ENCODE peak calls at places on chromosomes 13 and 19, in five cellular contexts. T is mesendoderm; W is neuronal stem cell; B is fibroblast of lung; M is CD4-positive, CD25-positive, alpha-beta regulatory T cell. O is an unnamed sample.

GRCh38 chr13:22506286-22506685 is 674.5 kb upstream of the SGCG start:
- DNase-seq in M (no peak), T (no peak), B (no peak), W (peak), O (no peak)

GRCh38 chr19:55441319-55441691 is 1.8 kb downstream of the SHISA7 start:
- DNase-seq in M (no peak), T (no peak), B (no peak), W (no peak), O (no peak)

GRCh38 chr19:13906525-13906904 is 514 bp downstream of the CC2D1A start:
- DNase-seq in W (no peak), B (no peak), M (peak), T (no peak), O (no peak)

GRCh38 chr13:44904982-44905381 is 84.3 kb downstream of the NUFIP1 start:
- DNase-seq in B (peak), M (no peak), W (no peak), T (no peak), O (peak)

GRCh38 chr13:114056205-114057013 is 76.0 kb downstream of the RASA3 start:
- DNase-seq in W (no peak), M (no peak), B (no peak), T (no peak), O (no peak)

GRCh38 chr13:79796116-79796515 is 315.2 kb downstream of the NDFIP2 start:
- DNase-seq in M (no peak), B (no peak), T (no peak), W (no peak), O (no peak)

GRCh38 chr19:2110822-2111221 is 14.1 kb downstream of the IZUMO4 start:
- DNase-seq in B (no peak), M (no peak), W (no peak), T (peak), O (no peak)

GRCh38 chr19:40933025-40933424 is 51.0 kb upstream of the CYP2A7 start:
- DNase-seq in M (no peak), T (peak), W (no peak), B (no peak), O (no peak)

GRCh38 chr13:50512602-50513527 is 330.6 kb downstream of the DLEU7 start:
- DNase-seq in W (no peak), M (no peak), B (peak), T (no peak), O (peak)

GRCh38 chr13:106140476-106140875 is 395.0 kb downstream of the EFNB2 start:
- DNase-seq in W (no peak), B (no peak), M (no peak), T (no peak), O (no peak)

GRCh38 chr19:55432355-55432959 is 10.6 kb downstream of the SHISA7 start:
- DNase-seq in T (no peak), W (no peak), M (no peak), B (no peak), O (no peak)

GRCh38 chr19:38555200-38555599 is 62.6 kb downstream of the MAP4K1 start:
- DNase-seq in T (no peak), B (no peak), M (no peak), W (no peak), O (no peak)

GRCh38 chr19:11963566-11964355 is 1.1 kb upstream of the ZNF763 start:
- DNase-seq in B (peak), W (peak), M (peak), T (peak), O (peak)

GRCh38 chr19:50658438-50659317 is 9.4 kb downstream of the C19orf81 start:
- DNase-seq in T (peak), W (peak), B (peak), M (peak), O (no peak)
- H3K27ac ChIP-seq in T (no peak), W (peak), B (peak), M (no peak), O (no peak)

DNA sequence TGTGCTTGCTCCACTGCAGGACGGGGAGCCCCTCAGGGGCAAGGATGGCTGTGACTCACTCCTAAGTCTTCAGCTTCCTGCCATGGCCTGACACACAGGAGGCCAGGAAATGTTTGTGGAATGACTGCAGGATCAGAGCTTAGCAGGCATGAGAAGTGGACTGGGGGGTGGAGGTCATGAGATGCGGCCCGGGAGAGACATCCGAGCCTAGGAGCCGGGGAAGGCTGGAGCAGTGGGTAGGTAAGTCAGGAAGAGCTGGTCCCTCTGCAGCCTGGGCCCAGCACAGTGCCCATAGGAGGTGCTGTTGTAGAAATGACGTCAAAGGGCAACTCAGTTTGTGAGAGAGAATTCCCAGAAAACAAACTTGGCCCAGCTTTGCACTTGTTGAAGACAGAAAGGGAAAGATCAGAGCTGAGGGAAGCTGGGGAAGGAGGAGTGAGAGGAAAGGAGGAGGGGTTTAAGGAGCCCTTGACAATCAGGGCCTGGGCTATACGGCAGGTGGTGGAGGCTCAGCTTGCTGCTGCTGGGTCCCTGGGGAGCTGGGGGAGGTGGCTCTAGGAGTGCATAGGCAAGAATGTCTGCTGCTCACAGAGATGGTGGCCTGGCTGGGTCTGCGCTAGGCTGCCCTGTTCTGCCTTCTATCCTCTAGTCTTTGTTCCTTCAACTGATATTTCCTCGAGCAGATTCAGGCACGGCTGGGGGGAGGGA is 18.5 kb downstream of the POU2F2 start:
- DNase-seq in T (peak), M (no peak), B (peak), W (no peak), O (peak)
- H3K27ac ChIP-seq in T (peak), M (no peak), B (peak), W (no peak), O (peak)

GRCh38 chr19:35026418-35026817 is 3.9 kb upstream of the SCN1B start:
- DNase-seq in B (no peak), M (no peak), T (no peak), W (no peak), O (no peak)
- H3K27ac ChIP-seq in B (no peak), M (no peak), T (no peak), W (no peak), O (no peak)

GRCh38 chr13:24202215-24202614 is 41.7 kb downstream of the SPATA13 start:
- DNase-seq in M (no peak), W (no peak), T (no peak), B (no peak), O (no peak)

GRCh38 chr13:24195626-24196025 is 35.1 kb downstream of the SPATA13 start:
- DNase-seq in B (no peak), T (no peak), M (no peak), W (no peak), O (no peak)

GRCh38 chr13:24196593-24197197 is 36.2 kb downstream of the SPATA13 start:
- DNase-seq in B (no peak), M (no peak), T (no peak), W (no peak), O (no peak)

GRCh38 chr13:24194447-24194846 is 33.9 kb downstream of the SPATA13 start:
- DNase-seq in B (no peak), T (no peak), W (no peak), M (no peak), O (no peak)

DNA sequence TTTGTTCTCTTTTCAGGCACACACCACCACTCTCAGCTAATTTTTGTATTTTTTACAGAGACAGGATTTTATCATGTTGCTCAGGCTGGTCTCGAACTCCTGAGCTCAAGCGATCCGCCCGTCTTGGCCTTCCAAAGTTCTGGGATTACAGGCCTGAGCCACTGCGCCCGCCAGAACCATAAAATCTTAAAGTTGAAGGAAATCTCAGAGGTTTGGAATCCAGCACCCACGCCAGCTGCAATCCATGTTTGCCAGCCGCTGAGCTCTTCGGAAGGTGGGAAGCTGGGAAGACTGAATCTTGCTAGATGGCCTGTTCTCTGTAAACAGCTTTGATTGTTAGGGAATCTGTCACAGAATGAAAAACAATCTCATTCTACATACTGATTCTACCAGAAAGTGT is 38.5 kb downstream of the SPATA13 start:
- DNase-seq in B (no peak), W (no peak), T (no peak), M (no peak), O (no peak)
- H3K27ac ChIP-seq in B (no peak), W (no peak), T (no peak), M (no peak), O (no peak)

GRCh38 chr19:35155441-35155840 is 906 bp downstream of the FXYD5 start:
- DNase-seq in W (no peak), T (no peak), M (peak), B (no peak), O (no peak)
- H3K27ac ChIP-seq in W (no peak), T (no peak), M (peak), B (peak), O (peak)

O was measured in ascending aorta.